ENCODE peak calls at places on chromosomes 16 and 17, in nine cellular contexts. B is IMR-90, M is transverse colon, Z is hepatocyte, W is fibroblast of villous mesenchyme, G is AG04450, T is NB4, R is fibroblast of the aortic adventitia, L is left lung. C is an unnamed sample.
A peak's percentile ranks its signal among the peaks of the same experiment; 100 is the strongest.

GRCh38 chr16:497258-497657 is 30.3 kb upstream of the CAPN15 start:
- DNase-seq in L (peak; percentile 55), T (no peak), M (no peak), R (no peak), B (no peak), W (no peak), G (no peak), Z (no peak), C (no peak)

GRCh38 chr16:80369559-80369958 is 171.2 kb upstream of the DYNLRB2 start:
- DNase-seq in L (no peak), B (peak; percentile 60), Z (peak; percentile 74), T (peak; percentile 8), R (peak; percentile 52), G (peak; percentile 38), W (peak; percentile 52), M (peak; percentile 34), C (peak; percentile 66)

GRCh38 chr16:15607700-15608396 is 35.1 kb downstream of the MARF1 start:
- DNase-seq in R (peak; percentile 45), G (peak; percentile 18), B (peak; percentile 82), Z (no peak), T (peak; percentile 29), W (peak; percentile 87), M (no peak), L (peak; percentile 39), C (no peak)

GRCh38 chr16:89308391-89309333 is 91.2 kb downstream of the ZNF778 start:
- DNase-seq in L (peak; percentile 53), W (no peak), T (no peak), R (no peak), M (no peak), Z (no peak), G (no peak), B (no peak), C (no peak)

GRCh38 chr16:57265850-57266530 is 18.5 kb downstream of the PLLP start:
- DNase-seq in L (peak; percentile 88), G (no peak), T (no peak), M (peak; percentile 82), Z (peak; percentile 70), W (peak; percentile 73), R (peak; percentile 73), B (no peak), C (peak; percentile 40)

GRCh38 chr16:26857371-26857770 is 209.4 kb upstream of the C16orf82 start:
- DNase-seq in M (no peak), T (peak; percentile 2), G (no peak), R (no peak), L (no peak), B (no peak), Z (no peak), W (no peak), C (no peak)

GRCh38 chr16:78703951-78704350 is 604.5 kb downstream of the WWOX start:
- DNase-seq in T (no peak), W (peak; percentile 93), B (no peak), M (no peak), R (no peak), L (no peak), G (no peak), Z (no peak), C (peak; percentile 38)

GRCh38 chr17:36829676-36830075 is 107.6 kb upstream of the LHX1 start:
- DNase-seq in M (no peak), Z (no peak), G (no peak), B (no peak), T (no peak), W (no peak), L (no peak), R (no peak), C (no peak)

GRCh38 chr16:35750157-35750689 is 2290.8 kb downstream of the TP53TG3F start:
- DNase-seq in M (no peak), G (no peak), Z (no peak), B (no peak), W (no peak), R (no peak), T (no peak), L (no peak), C (no peak)

GRCh38 chr16:68287276-68288251 is 23.2 kb downstream of the SLC7A6OS start:
- DNase-seq in W (peak; percentile 84), Z (no peak), R (peak; percentile 90), M (no peak), B (peak; percentile 86), T (peak; percentile 72), G (no peak), L (no peak), C (peak; percentile 93)

GRCh38 chr17:17797119-17797809 is 39.5 kb downstream of the SREBF1 start:
- DNase-seq in M (no peak), Z (no peak), L (no peak), W (no peak), G (no peak), T (no peak), R (no peak), B (no peak), C (no peak)

GRCh38 chr17:78581304-78581703 is 4.1 kb upstream of the DNAH17 start:
- DNase-seq in L (no peak), R (no peak), G (no peak), T (no peak), B (no peak), Z (no peak), W (no peak), M (no peak), C (no peak)

GRCh38 chr16:66236301-66236700 is 130.2 kb upstream of the CDH5 start:
- DNase-seq in Z (no peak), B (no peak), G (no peak), R (no peak), L (no peak), M (no peak), T (no peak), W (no peak), C (no peak)

GRCh38 chr17:61846088-61846487 is 17.2 kb downstream of the BRIP1 start:
- DNase-seq in G (no peak), Z (no peak), M (no peak), R (no peak), B (no peak), L (no peak), W (no peak), T (no peak), C (no peak)

GRCh38 chr17:2138768-2139167 is 83.9 kb downstream of the HIC1 start:
- DNase-seq in L (no peak), W (peak; percentile 84), T (peak; percentile 64), Z (peak; percentile 35), B (no peak), R (peak; percentile 62), G (no peak), M (peak; percentile 31), C (peak; percentile 66)

GRCh38 chr17:80738406-80738805 is 193.8 kb downstream of the RPTOR start:
- DNase-seq in W (no peak), G (no peak), R (no peak), B (no peak), L (no peak), T (peak; percentile 90), Z (no peak), M (no peak), C (no peak)

GRCh38 chr16:17379121-17379571 is 91.6 kb downstream of the XYLT1 start:
- DNase-seq in G (no peak), T (no peak), M (peak; percentile 54), Z (peak; percentile 28), R (peak; percentile 90), W (peak; percentile 38), L (peak; percentile 67), B (peak; percentile 70), C (peak; percentile 88)

DNA sequence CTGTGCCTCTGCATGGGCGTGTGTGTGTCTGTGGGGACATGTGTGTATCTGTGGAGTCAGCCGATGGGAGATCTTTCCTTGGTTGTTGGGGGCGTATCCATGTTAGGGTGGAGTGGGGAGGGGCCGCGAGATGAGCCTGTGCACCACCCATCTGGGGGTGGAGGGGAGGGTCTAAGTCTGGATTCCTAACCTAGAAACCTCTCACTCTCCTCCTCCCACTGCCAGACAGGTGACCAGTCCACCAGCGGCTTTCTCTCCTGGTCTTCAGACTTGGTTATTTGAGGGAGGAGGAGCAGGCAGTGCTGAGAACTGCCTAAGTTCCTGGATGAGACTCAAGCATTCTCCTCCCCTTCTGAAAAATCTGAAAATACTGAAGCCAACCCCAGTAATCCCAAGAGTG is 881 bp upstream of the NEUROD2 start:
- DNase-seq in Z (no peak), G (no peak), T (no peak), W (no peak), R (no peak), M (no peak), B (no peak), L (no peak), C (no peak)
- H3K4me3 ChIP-seq in Z (no peak overlapping the region), G (no peak overlapping the region), T (no peak overlapping the region), W (no peak overlapping the region), R (no peak overlapping the region), M (no peak overlapping the region), B (no peak overlapping the region), L (no peak overlapping the region), C (no peak overlapping the region)

GRCh38 chr16:9969580-9969979 is 212.6 kb downstream of the GRIN2A start:
- DNase-seq in R (no peak), L (no peak), M (no peak), G (no peak), W (no peak), B (no peak), Z (no peak), T (no peak), C (no peak)
- TF ChIP-seq CTCF in R (no peak), L (no peak), M (no peak), G (no peak), W (no peak), B (no peak), Z (no peak), T (no peak), C (no peak)

DNA sequence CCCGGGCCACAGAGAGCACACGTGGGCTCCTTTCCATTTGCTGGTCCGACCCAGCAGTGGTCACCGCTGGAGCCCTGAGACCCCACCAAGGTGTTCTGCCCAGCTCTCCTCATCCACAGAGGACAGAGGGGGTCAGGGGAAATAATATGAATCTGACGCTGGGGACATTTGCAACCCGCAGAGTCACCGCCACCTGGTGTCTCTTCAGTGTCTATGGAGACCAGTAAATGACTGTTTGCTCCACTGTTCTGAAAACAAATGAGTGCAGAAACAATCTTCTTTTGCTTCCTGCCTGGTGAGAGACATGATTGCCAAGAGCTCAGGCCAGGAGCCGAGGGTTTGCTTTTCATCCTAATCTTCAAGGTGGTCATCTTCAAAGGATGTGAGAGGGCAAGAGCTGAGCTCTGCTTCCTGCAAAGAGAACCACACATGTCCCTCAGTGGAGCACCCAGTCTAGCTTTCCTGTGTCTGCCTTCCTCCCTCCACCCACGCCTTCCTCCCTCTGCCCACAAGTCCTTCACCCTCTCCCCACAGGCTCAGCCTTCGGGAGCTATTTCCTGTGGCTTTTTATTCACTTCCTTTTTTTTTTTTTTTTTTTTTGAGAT is 14.7 kb upstream of the KLHDC4 start:
- DNase-seq in M (peak; percentile 49), R (peak; percentile 17), Z (no peak), W (peak; percentile 27), G (no peak), T (peak; percentile 100), B (peak; percentile 38), L (no peak), C (peak; percentile 48)
- H3K4me3 ChIP-seq in M (no peak overlapping the region), R (no peak overlapping the region), Z (no peak overlapping the region), W (no peak overlapping the region), G (no peak overlapping the region), T (peak overlapping the region; percentile 12), B (no peak overlapping the region), L (no peak overlapping the region), C (no peak overlapping the region)

DNA sequence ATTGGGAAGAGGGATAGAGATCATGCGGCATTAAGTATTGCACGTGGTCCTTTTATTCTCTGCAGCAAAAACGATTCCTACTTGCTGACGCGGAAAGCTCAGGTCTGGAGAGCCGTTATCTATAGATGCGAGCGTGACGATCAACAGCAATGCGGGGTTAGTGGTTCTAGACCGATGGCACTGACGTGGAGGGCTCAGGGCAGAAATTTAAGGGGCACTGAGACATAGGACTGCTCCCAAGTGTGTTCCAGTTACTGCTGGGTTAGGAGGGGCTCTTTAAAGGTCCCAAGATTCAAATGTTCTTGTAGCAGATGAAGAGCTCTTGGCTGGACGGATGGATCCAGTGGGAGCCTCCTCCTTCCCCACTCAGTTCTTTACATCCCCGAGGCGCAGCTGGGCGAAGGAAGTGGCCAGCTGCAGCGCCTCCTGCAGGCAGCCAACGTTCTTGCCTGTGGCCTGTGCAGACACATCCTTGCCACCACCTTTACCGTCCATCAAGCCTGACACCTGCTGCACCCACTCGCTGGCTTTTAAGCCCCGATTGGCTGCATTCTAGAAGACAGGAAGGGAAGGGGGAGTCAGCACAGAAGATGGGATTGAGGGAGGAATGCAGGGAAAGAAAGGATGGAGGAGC is 732 bp upstream of the EXOSC6 start:
- DNase-seq in G (no peak), R (peak; percentile 18), L (no peak), B (peak; percentile 11), T (peak; percentile 56), W (peak; percentile 12), M (no peak), Z (no peak), C (peak; percentile 17)
- TF ChIP-seq CTCF in G (peak; percentile 56), R (peak; percentile 54), L (no peak), B (peak; percentile 42), T (peak; percentile 50), W (peak; percentile 53), M (peak; percentile 9), Z (peak; percentile 35), C (peak; percentile 46)

C was measured in AG10803.